ENCODE peak calls at places on chromosomes 1 and 21, in seven cellular contexts. G is GM04503; L is left colon; V is stimulated activated CD4-positive, alpha-beta T cell treated with anti-CD3 and anti-CD28 coated beads, Interleukin-12 subunit alpha, Interleukin-12 subunit beta, amount 100 ng/mL, for 4 hours; J is stimulated activated CD8-positive, alpha-beta memory T cell treated with anti-CD3 and anti-CD28 coated beads, Interleukin-7, amount 100 ng/mL, for 1 hour; R is KBM-7; Q is SW480. B is an unnamed sample.

GRCh38 chr1:204971700-204972336 is 71.2 kb upstream of the CNTN2 start:
- DNase-seq in G (peak), L (no peak), V (no peak), J (no peak), R (peak), Q (peak), B (no peak)

GRCh38 chr1:75602486-75602885 is 8.4 kb downstream of the SLC44A5 start:
- DNase-seq in G (no peak), L (no peak), V (no peak), J (no peak), R (no peak), Q (no peak), B (no peak)

GRCh38 chr1:221775206-221775605 is 33.3 kb upstream of the DUSP10 start:
- DNase-seq in G (no peak), L (no peak), V (no peak), J (no peak), R (no peak), Q (no peak), B (no peak)

GRCh38 chr1:202289009-202289408 is 52.7 kb downstream of the UBE2T start:
- DNase-seq in G (no peak), L (no peak), V (no peak), J (no peak), R (no peak), Q (no peak), B (no peak)

GRCh38 chr1:236416165-236416564 is 22.1 kb downstream of the EDARADD start:
- DNase-seq in G (no peak), L (no peak), V (no peak), J (no peak), R (peak), Q (no peak), B (no peak)

GRCh38 chr1:236090741-236091147 is 25.9 kb upstream of the NID1 start:
- DNase-seq in G (no peak), L (no peak), V (no peak), J (no peak), R (no peak), Q (no peak), B (no peak)

GRCh38 chr1:35449334-35450008 is 107.7 kb downstream of the KIAA0319L start:
- DNase-seq in G (peak), L (no peak), V (no peak), J (no peak), R (no peak), Q (no peak), B (no peak)

GRCh38 chr1:203136409-203137042 is 9.0 kb downstream of the ADORA1 start:
- DNase-seq in G (no peak), L (no peak), V (no peak), J (no peak), R (no peak), Q (no peak), B (no peak)

GRCh38 chr21:8989883-8990325 is 1531.5 kb upstream of the TPTE start:
- DNase-seq in G (no peak), L (no peak), V (no peak), J (no peak), R (no peak), Q (peak), B (no peak)

GRCh38 chr1:5770981-5771765 is 221.1 kb downstream of the NPHP4 start:
- DNase-seq in G (no peak), L (no peak), V (no peak), J (no peak), R (peak), Q (no peak), B (no peak)

GRCh38 chr21:42739061-42739931 is 85.9 kb downstream of the PDE9A start:
- DNase-seq in G (no peak), L (no peak), V (no peak), J (no peak), R (no peak), Q (no peak), B (no peak)

GRCh38 chr1:113615425-113615824 is 143.9 kb downstream of the PHTF1 start:
- DNase-seq in G (no peak), L (no peak), V (no peak), J (no peak), R (no peak), Q (no peak), B (no peak)

GRCh38 chr1:24045766-24046165 is 65.6 kb upstream of the SRSF10 start:
- DNase-seq in G (no peak), L (no peak), V (no peak), J (no peak), R (no peak), Q (no peak), B (no peak)

GRCh38 chr1:116943438-116943837 is 33.7 kb downstream of the PTGFRN start:
- DNase-seq in G (no peak), L (no peak), V (no peak), J (no peak), R (no peak), Q (no peak), B (no peak)

GRCh38 chr1:184033136-184033469 is 4.4 kb downstream of the COLGALT2 start:
- DNase-seq in G (no peak), L (no peak), V (no peak), J (no peak), R (no peak), Q (no peak), B (no peak)

GRCh38 chr1:163357378-163357777 is 35.6 kb downstream of the NUF2 start:
- DNase-seq in G (no peak), L (no peak), V (no peak), J (no peak), R (no peak), Q (no peak), B (no peak)

GRCh38 chr1:110123224-110123623 is 11.0 kb downstream of the UBL4B start:
- DNase-seq in G (peak), L (no peak), V (no peak), J (no peak), R (no peak), Q (no peak), B (no peak)

GRCh38 chr1:115098979-115099692 is 9.8 kb upstream of the TSPAN2 start:
- DNase-seq in G (peak), L (peak), V (peak), J (peak), R (peak), Q (peak), B (no peak)

GRCh38 chr1:203034422-203035110 is 8.3 kb downstream of the PPFIA4 start:
- DNase-seq in G (no peak), L (no peak), V (no peak), J (no peak), R (no peak), Q (no peak), B (no peak)

GRCh38 chr1:6392880-6393399 is 627 bp downstream of the ACOT7 start:
- DNase-seq in G (no peak), L (no peak), V (no peak), J (no peak), R (no peak), Q (no peak), B (no peak)

GRCh38 chr1:26237230-26237966 is 3.4 kb downstream of the CEP85 start:
- DNase-seq in G (no peak), L (no peak), V (no peak), J (no peak), R (peak), Q (no peak), B (no peak)

GRCh38 chr21:40140675-40141074 is 273.4 kb downstream of the PCP4 start:
- DNase-seq in G (no peak), L (no peak), V (no peak), J (no peak), R (no peak), Q (no peak), B (no peak)

GRCh38 chr1:33337994-33338494 is 17.1 kb upstream of the A3GALT2 start:
- DNase-seq in G (peak), L (no peak), V (no peak), J (no peak), R (no peak), Q (no peak), B (no peak)

GRCh38 chr1:33903210-33903589 is 39.3 kb downstream of the HMGB4 start:
- DNase-seq in G (no peak), L (no peak), V (no peak), J (no peak), R (no peak), Q (peak), B (no peak)

GRCh38 chr1:211944733-211945500 is 90.4 kb downstream of the INTS7 start:
- DNase-seq in G (no peak), L (peak), V (no peak), J (no peak), R (no peak), Q (peak), B (no peak)

GRCh38 chr1:16915627-16915973 is 6.1 kb upstream of the CROCC start:
- DNase-seq in G (no peak), L (no peak), V (no peak), J (no peak), R (peak), Q (no peak), B (no peak)

GRCh38 chr1:5649166-5649551 is 343.1 kb downstream of the NPHP4 start:
- DNase-seq in G (no peak), L (no peak), V (no peak), J (no peak), R (no peak), Q (no peak), B (no peak)

GRCh38 chr1:11980676-11980972 is 380 bp downstream of the MFN2 start:
- DNase-seq in G (no peak), L (no peak), V (no peak), J (peak), R (no peak), Q (no peak), B (no peak)

GRCh38 chr21:30882907-30883597 is 1.7 kb upstream of the KRTAP11-1 start:
- DNase-seq in G (no peak), L (no peak), V (no peak), J (no peak), R (no peak), Q (peak), B (no peak)

GRCh38 chr1:212141404-212141803 is 105.9 kb downstream of the DTL start:
- DNase-seq in G (no peak), L (no peak), V (no peak), J (no peak), R (no peak), Q (no peak), B (no peak)

GRCh38 chr21:42627527-42628289 is 25.7 kb upstream of the PDE9A start:
- DNase-seq in G (no peak), L (no peak), V (no peak), J (no peak), R (no peak), Q (no peak), B (no peak)

GRCh38 chr21:28805885-28806284 is 186.8 kb downstream of the LTN1 start:
- DNase-seq in G (peak), L (no peak), V (no peak), J (no peak), R (no peak), Q (no peak), B (no peak)

GRCh38 chr1:230507671-230508407 is 81.7 kb upstream of the PGBD5 start:
- DNase-seq in G (no peak), L (peak), V (no peak), J (no peak), R (no peak), Q (peak), B (no peak)

GRCh38 chr1:8552135-8552534 is 234.2 kb downstream of the SLC45A1 start:
- DNase-seq in G (no peak), L (no peak), V (no peak), J (no peak), R (no peak), Q (peak), B (no peak)

GRCh38 chr21:31298618-31299269 is 45.3 kb downstream of the TIAM1 start:
- DNase-seq in G (no peak), L (no peak), V (no peak), J (no peak), R (no peak), Q (no peak), B (no peak)

GRCh38 chr1:6625579-6626149 is 996 bp downstream of the THAP3 start:
- DNase-seq in G (peak), L (peak), V (no peak), J (no peak), R (peak), Q (no peak), B (no peak)

GRCh38 chr1:208242829-208243521 is 1.2 kb downstream of the PLXNA2 start:
- DNase-seq in G (no peak), L (peak), V (peak), J (no peak), R (peak), Q (no peak), B (no peak)

GRCh38 chr1:48572632-48573258 is 100.7 kb upstream of the SPATA6 start:
- DNase-seq in G (no peak), L (peak), V (no peak), J (no peak), R (peak), Q (peak), B (peak)

GRCh38 chr1:81949421-81949820 is 148.7 kb downstream of the ADGRL2 start:
- DNase-seq in G (no peak), L (no peak), V (no peak), J (no peak), R (no peak), Q (no peak), B (no peak)

GRCh38 chr1:219123041-219123440 is 50.6 kb upstream of the LYPLAL1 start:
- DNase-seq in G (no peak), L (no peak), V (no peak), J (no peak), R (no peak), Q (no peak), B (no peak)